ENCODE peak calls at places on chromosome 5, in nine cellular contexts. I, X, M, Q, G, D, U, S and J are unnamed samples.

GRCh38 chr5:171340042-171340441 is 31.0 kb downstream of the TLX3 start:
- DNase-seq in I (no peak), X (no peak), M (no peak), Q (no peak), G (no peak), D (no peak), U (no peak), S (no peak), J (no peak)

GRCh38 chr5:98880598-98880997 is 48.2 kb downstream of the CHD1 start:
- DNase-seq in I (no peak), X (no peak), M (no peak), Q (no peak), G (peak; percentile 5), D (no peak), U (no peak), S (no peak), J (no peak)

GRCh38 chr5:6202113-6202512 is 176.2 kb downstream of the MED10 start:
- DNase-seq in I (no peak), X (no peak), M (no peak), Q (no peak), G (no peak), D (no peak), U (no peak), S (no peak), J (no peak)

GRCh38 chr5:157548513-157549282 is 26.9 kb downstream of the ADAM19 start:
- DNase-seq in I (no peak), X (no peak), M (no peak), Q (no peak), G (no peak), D (no peak), U (peak; percentile 95), S (no peak), J (no peak)

GRCh38 chr5:5165541-5166002 is 25.4 kb downstream of the ADAMTS16 start:
- DNase-seq in I (no peak), X (no peak), M (no peak), Q (no peak), G (no peak), D (no peak), U (peak; percentile 23), S (no peak), J (no peak)

GRCh38 chr5:116542619-116543018 is 32.0 kb downstream of the SEMA6A start:
- DNase-seq in I (no peak), X (no peak), M (no peak), Q (no peak), G (no peak), D (no peak), U (no peak), S (peak; percentile 56), J (no peak)

GRCh38 chr5:74261906-74262305 is 378.6 kb downstream of the ENC1 start:
- DNase-seq in I (no peak), X (no peak), M (no peak), Q (no peak), G (no peak), D (no peak), U (no peak), S (no peak), J (no peak)

GRCh38 chr5:95565280-95565920 is 10.5 kb downstream of the ARSK start:
- DNase-seq in I (no peak), X (no peak), M (no peak), Q (no peak), G (no peak), D (no peak), U (no peak), S (no peak), J (no peak)

GRCh38 chr5:471750-472058 is 28.7 kb downstream of the EXOC3 start:
- DNase-seq in I (no peak), X (no peak), M (no peak), Q (no peak), G (no peak), D (no peak), U (no peak), S (no peak), J (no peak)

GRCh38 chr5:139272471-139273321 is 20.8 kb upstream of the MATR3 start:
- DNase-seq in I (no peak), X (peak; percentile 73), M (no peak), Q (no peak), G (peak; percentile 84), D (peak; percentile 16), U (peak; percentile 72), S (peak; percentile 83), J (no peak)

GRCh38 chr5:5981562-5981961 is 396.8 kb downstream of the MED10 start:
- DNase-seq in I (no peak), X (no peak), M (no peak), Q (no peak), G (no peak), D (no peak), U (no peak), S (no peak), J (no peak)

GRCh38 chr5:73764586-73764985 is 138.6 kb downstream of the ARHGEF28 start:
- DNase-seq in I (no peak), X (peak; percentile 78), M (no peak), Q (no peak), G (peak; percentile 37), D (no peak), U (peak; percentile 53), S (no peak), J (no peak)

GRCh38 chr5:88602584-88602983 is 280.4 kb downstream of the MEF2C start:
- DNase-seq in I (no peak), X (peak; percentile 8), M (no peak), Q (no peak), G (peak; percentile 28), D (no peak), U (peak; percentile 13), S (peak; percentile 33), J (peak; percentile 68)

GRCh38 chr5:92492908-92493307 is 1088.1 kb downstream of the NR2F1-AS1 start:
- DNase-seq in I (no peak), X (no peak), M (no peak), Q (no peak), G (no peak), D (no peak), U (no peak), S (no peak), J (no peak)

GRCh38 chr5:131684595-131684994 is 49.6 kb upstream of the RAPGEF6 start:
- DNase-seq in I (no peak), X (peak; percentile 57), M (no peak), Q (no peak), G (no peak), D (no peak), U (no peak), S (no peak), J (no peak)

GRCh38 chr5:37983463-37983862 is 143.6 kb upstream of the GDNF start:
- DNase-seq in I (no peak), X (no peak), M (no peak), Q (no peak), G (no peak), D (no peak), U (no peak), S (no peak), J (no peak)

GRCh38 chr5:143505354-143505753 is 101.9 kb upstream of the NR3C1 start:
- DNase-seq in I (no peak), X (no peak), M (no peak), Q (no peak), G (no peak), D (no peak), U (no peak), S (no peak), J (no peak)

GRCh38 chr5:107376546-107377276 is 294.0 kb downstream of the EFNA5 start:
- DNase-seq in I (no peak), X (no peak), M (no peak), Q (no peak), G (no peak), D (no peak), U (peak; percentile 51), S (no peak), J (no peak)

GRCh38 chr5:40410939-40411635 is 268.6 kb upstream of the PTGER4 start:
- DNase-seq in I (no peak), X (no peak), M (no peak), Q (no peak), G (no peak), D (no peak), U (peak; percentile 90), S (peak; percentile 53), J (no peak)

GRCh38 chr5:5658226-5658625 is 235.7 kb downstream of the ICE1 start:
- DNase-seq in I (no peak), X (no peak), M (no peak), Q (no peak), G (no peak), D (no peak), U (peak; percentile 86), S (no peak), J (no peak)

GRCh38 chr5:179827684-179828083 is 7.0 kb downstream of the SQSTM1 start:
- DNase-seq in I (peak; percentile 51), X (no peak), M (no peak), Q (no peak), G (peak; percentile 60), D (no peak), U (no peak), S (peak; percentile 97), J (peak; percentile 64)

GRCh38 chr5:141338538-141339306 is at the start of gene PCDHGA2:
- DNase-seq in I (no peak), X (peak; percentile 18), M (no peak), Q (peak; percentile 14), G (no peak), D (no peak), U (peak; percentile 34), S (no peak), J (no peak)

GRCh38 chr5:141330299-141331080 is at the start of gene PCDHGA1:
- DNase-seq in I (no peak), X (peak; percentile 51), M (no peak), Q (peak; percentile 16), G (peak; percentile 47), D (no peak), U (peak; percentile 60), S (no peak), J (no peak)

GRCh38 chr5:143434261-143435206 is 31.0 kb upstream of the NR3C1 start:
- DNase-seq in I (peak; percentile 31), X (no peak), M (no peak), Q (no peak), G (no peak), D (peak; percentile 66), U (no peak), S (no peak), J (no peak)